ENCODE peak calls at places on chromosome 11, in ten cellular contexts. Y is prostate gland, I is AG09319, C is brain microvascular endothelial cell, H is fibroblast of lung, U is A549, K is OCI-LY7, O is GM23338, Q is lung, M is dorsolateral prefrontal cortex. S is an unnamed sample.

GRCh38 chr11:1103401-1104360 is 29.0 kb downstream of the MUC2 start:
- DNase-seq in Y (no peak), I (no peak), C (no peak), H (no peak), U (no peak), K (no peak), O (no peak), Q (no peak), M (no peak), S (no peak)

GRCh38 chr11:85088286-85088685 is 538.9 kb downstream of the DLG2 start:
- DNase-seq in Y (no peak), I (no peak), C (no peak), H (peak), U (no peak), K (no peak), O (no peak), Q (no peak), M (no peak), S (no peak)

GRCh38 chr11:14687943-14688627 is 44.5 kb downstream of the PDE3B start:
- DNase-seq in Y (no peak), I (no peak), C (no peak), H (peak), U (peak), K (no peak), O (no peak), Q (no peak), M (no peak), S (no peak)

GRCh38 chr11:133134561-133135173 is 397.6 kb downstream of the OPCML start:
- DNase-seq in Y (peak), I (no peak), C (peak), H (peak), U (peak), K (peak), O (peak), Q (peak), M (peak), S (peak)

GRCh38 chr11:4610258-4610935 is 2.4 kb upstream of the TRIM68 start:
- DNase-seq in Y (no peak), I (no peak), C (no peak), H (peak), U (no peak), K (peak), O (no peak), Q (no peak), M (no peak), S (no peak)

GRCh38 chr11:66491315-66491935 is 11.2 kb downstream of the DPP3 start:
- DNase-seq in Y (no peak), I (no peak), C (no peak), H (no peak), U (no peak), K (no peak), O (peak), Q (no peak), M (no peak), S (no peak)

GRCh38 chr11:116955949-116956348 is 118.5 kb upstream of the APOA1 start:
- DNase-seq in Y (no peak), I (no peak), C (no peak), H (no peak), U (no peak), K (no peak), O (peak), Q (no peak), M (no peak), S (no peak)

GRCh38 chr11:95305726-95306522 is 74.9 kb upstream of the SESN3 start:
- DNase-seq in Y (no peak), I (no peak), C (no peak), H (no peak), U (no peak), K (no peak), O (no peak), Q (no peak), M (no peak), S (no peak)

GRCh38 chr11:87473174-87473573 is 435.4 kb downstream of the TMEM135 start:
- DNase-seq in Y (no peak), I (no peak), C (peak), H (peak), U (no peak), K (no peak), O (no peak), Q (peak), M (peak), S (peak)

GRCh38 chr11:13051257-13051656 is 42.1 kb downstream of the RASSF10 start:
- DNase-seq in Y (no peak), I (no peak), C (no peak), H (no peak), U (peak), K (no peak), O (no peak), Q (no peak), M (no peak), S (no peak)

GRCh38 chr11:86486261-86487030 is 111.8 kb downstream of the CCDC81 start:
- DNase-seq in Y (no peak), I (no peak), C (no peak), H (no peak), U (no peak), K (no peak), O (no peak), Q (no peak), M (peak), S (no peak)

GRCh38 chr11:124801014-124801413 is 808 bp upstream of the MSANTD2 start:
- DNase-seq in Y (no peak), I (no peak), C (peak), H (peak), U (no peak), K (no peak), O (no peak), Q (no peak), M (no peak), S (peak)

GRCh38 chr11:61999141-61999975 is 31.9 kb upstream of the FTH1 start:
- DNase-seq in Y (no peak), I (no peak), C (no peak), H (peak), U (peak), K (no peak), O (no peak), Q (no peak), M (no peak), S (no peak)

GRCh38 chr11:2599561-2600189 is 100.1 kb downstream of the KCNQ1OT1 start:
- DNase-seq in Y (peak), I (no peak), C (no peak), H (no peak), U (no peak), K (no peak), O (no peak), Q (no peak), M (no peak), S (no peak)

GRCh38 chr11:13238879-13239514 is 38.6 kb upstream of the BMAL1 start:
- DNase-seq in Y (no peak), I (no peak), C (peak), H (peak), U (peak), K (peak), O (peak), Q (peak), M (no peak), S (no peak)

GRCh38 chr11:14499178-14499559 is 442 bp downstream of the COPB1 start:
- DNase-seq in Y (peak), I (no peak), C (no peak), H (peak), U (peak), K (peak), O (peak), Q (peak), M (no peak), S (no peak)

GRCh38 chr11:108117746-108118371 is 3.5 kb upstream of the ACAT1 start:
- DNase-seq in Y (no peak), I (peak), C (no peak), H (peak), U (peak), K (peak), O (peak), Q (no peak), M (no peak), S (peak)

GRCh38 chr11:95132956-95133355 is 43.3 kb downstream of the ENDOD1 start:
- DNase-seq in Y (no peak), I (no peak), C (no peak), H (no peak), U (no peak), K (no peak), O (no peak), Q (no peak), M (no peak), S (no peak)

GRCh38 chr11:84780689-84781293 is 846.4 kb downstream of the DLG2 start:
- DNase-seq in Y (no peak), I (no peak), C (peak), H (peak), U (peak), K (peak), O (peak), Q (no peak), M (no peak), S (peak)

GRCh38 chr11:12470236-12470635 is 92.9 kb downstream of the PARVA start:
- DNase-seq in Y (no peak), I (no peak), C (no peak), H (no peak), U (no peak), K (no peak), O (no peak), Q (no peak), M (no peak), S (no peak)

GRCh38 chr11:107785401-107785800 is 73.2 kb downstream of the SLC35F2 start:
- DNase-seq in Y (no peak), I (no peak), C (peak), H (peak), U (no peak), K (no peak), O (no peak), Q (no peak), M (no peak), S (no peak)

GRCh38 chr11:125425601-125426000 is 70.5 kb downstream of the FEZ1 start:
- DNase-seq in Y (no peak), I (no peak), C (no peak), H (no peak), U (no peak), K (no peak), O (no peak), Q (no peak), M (no peak), S (no peak)

GRCh38 chr11:45332486-45332934 is 46.4 kb upstream of the SYT13 start:
- DNase-seq in Y (no peak), I (no peak), C (peak), H (peak), U (peak), K (peak), O (peak), Q (no peak), M (no peak), S (peak)

GRCh38 chr11:121131656-121132055 is 30.6 kb downstream of the TECTA start:
- DNase-seq in Y (no peak), I (no peak), C (no peak), H (no peak), U (no peak), K (no peak), O (no peak), Q (no peak), M (no peak), S (no peak)

GRCh38 chr11:35555238-35555887 is 29.9 kb upstream of the PAMR1 start:
- DNase-seq in Y (no peak), I (no peak), C (no peak), H (peak), U (no peak), K (no peak), O (no peak), Q (no peak), M (no peak), S (no peak)

DNA sequence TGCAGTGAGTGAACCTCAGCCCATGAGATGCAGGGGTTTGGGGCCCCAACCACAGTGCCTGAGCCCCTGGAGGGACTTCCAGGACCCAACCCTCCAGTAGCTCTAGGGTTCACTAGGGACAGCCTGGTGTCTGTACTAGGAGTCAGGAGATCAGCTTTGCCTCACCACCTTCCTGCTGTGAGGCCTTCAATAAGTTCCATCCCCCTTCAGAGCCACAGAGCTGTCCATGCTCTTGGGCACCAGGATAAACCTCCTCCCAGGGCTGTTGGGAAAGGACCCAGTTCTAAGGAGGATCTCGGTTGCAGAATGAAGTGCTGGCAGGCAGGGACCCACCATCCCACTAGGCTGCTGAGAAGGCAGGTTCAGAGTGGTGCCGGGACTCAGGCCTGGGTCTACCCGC is 9.7 kb downstream of the ARHGEF17 start:
- DNase-seq in Y (no peak), I (no peak), C (no peak), H (no peak), U (no peak), K (no peak), O (no peak), Q (no peak), M (no peak), S (no peak)
- TF ChIP-seq CTCF in Y (no peak), I (no peak), C (no peak), H (no peak), U (no peak), K (no peak), O (no peak), Q (no peak), M (no peak), S (no peak)

DNA sequence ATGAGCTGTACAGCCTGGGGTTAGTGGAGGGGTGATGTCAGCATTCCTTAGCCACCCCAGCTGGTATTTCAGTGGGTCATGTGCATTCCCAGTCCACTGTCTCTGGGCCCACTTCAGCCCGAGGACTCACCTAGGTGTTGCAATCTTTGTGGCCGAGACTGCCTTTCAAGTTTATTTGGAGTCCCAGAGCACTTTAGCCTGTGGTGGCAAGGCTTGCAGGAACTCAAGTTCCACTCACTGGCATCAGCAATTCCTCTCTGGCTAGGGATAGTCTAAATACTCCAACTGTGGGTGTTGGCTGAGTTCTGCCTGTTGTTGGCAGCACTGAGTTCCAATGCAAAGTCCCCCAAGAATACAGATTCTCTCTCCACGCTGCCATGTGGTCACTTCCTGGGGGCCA is 191.6 kb upstream of the PGR start:
- DNase-seq in Y (no peak), I (no peak), C (no peak), H (no peak), U (no peak), K (no peak), O (peak), Q (peak), M (no peak), S (no peak)
- TF ChIP-seq CTCF in Y (no peak), I (no peak), C (no peak), H (no peak), U (no peak), K (no peak), O (peak), Q (no peak), M (no peak), S (no peak)

GRCh38 chr11:68355471-68355870 is 43.1 kb downstream of the LRP5 start:
- DNase-seq in Y (no peak), I (no peak), C (no peak), H (no peak), U (no peak), K (no peak), O (no peak), Q (no peak), M (no peak), S (no peak)

GRCh38 chr11:68361702-68362101 is 49.3 kb downstream of the LRP5 start:
- DNase-seq in Y (no peak), I (no peak), C (no peak), H (no peak), U (peak), K (no peak), O (no peak), Q (no peak), M (no peak), S (no peak)

GRCh38 chr11:68354181-68354872 is 41.9 kb downstream of the LRP5 start:
- DNase-seq in Y (peak), I (peak), C (peak), H (peak), U (peak), K (no peak), O (peak), Q (peak), M (no peak), S (peak)

GRCh38 chr11:68357568-68357967 is 45.2 kb downstream of the LRP5 start:
- DNase-seq in Y (no peak), I (no peak), C (no peak), H (no peak), U (no peak), K (no peak), O (no peak), Q (no peak), M (no peak), S (no peak)

DNA sequence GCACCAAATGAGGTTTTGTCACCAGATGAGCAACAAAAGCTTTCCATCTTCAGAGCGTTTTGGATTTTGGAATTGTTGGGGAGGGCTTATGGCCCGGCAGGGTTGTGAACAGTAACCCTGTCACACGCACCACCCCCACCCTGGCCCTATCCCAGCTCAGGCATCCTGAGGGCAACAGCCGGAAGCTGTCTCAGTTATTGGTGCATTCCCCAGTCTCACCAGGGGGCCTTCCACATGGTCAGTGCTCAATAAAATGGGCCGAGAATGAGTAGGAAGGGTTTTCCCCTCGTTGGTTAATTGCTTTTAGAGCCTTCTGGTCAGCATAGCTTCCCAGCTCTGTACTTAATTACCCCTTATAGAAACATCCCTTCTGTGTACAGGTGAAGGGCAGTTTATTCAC is 46.0 kb downstream of the LRP5 start:
- DNase-seq in Y (no peak), I (no peak), C (no peak), H (no peak), U (no peak), K (no peak), O (no peak), Q (no peak), M (no peak), S (no peak)
- TF ChIP-seq CTCF in Y (no peak), I (no peak), C (no peak), H (no peak), U (no peak), K (no peak), O (no peak), Q (no peak), M (no peak), S (no peak)

GRCh38 chr11:129938764-129939163 is 43.4 kb upstream of the NFRKB start:
- DNase-seq in Y (no peak), I (no peak), C (no peak), H (no peak), U (no peak), K (no peak), O (no peak), Q (no peak), M (no peak), S (no peak)

GRCh38 chr11:129935723-129936122 is 40.3 kb upstream of the NFRKB start:
- DNase-seq in Y (no peak), I (no peak), C (no peak), H (no peak), U (no peak), K (no peak), O (peak), Q (no peak), M (no peak), S (no peak)

GRCh38 chr11:129933866-129934265 is 38.5 kb upstream of the NFRKB start:
- DNase-seq in Y (no peak), I (no peak), C (no peak), H (no peak), U (no peak), K (no peak), O (no peak), Q (no peak), M (no peak), S (no peak)

GRCh38 chr11:129939510-129939909 is 44.1 kb upstream of the NFRKB start:
- DNase-seq in Y (no peak), I (no peak), C (no peak), H (no peak), U (no peak), K (peak), O (no peak), Q (no peak), M (no peak), S (no peak)

DNA sequence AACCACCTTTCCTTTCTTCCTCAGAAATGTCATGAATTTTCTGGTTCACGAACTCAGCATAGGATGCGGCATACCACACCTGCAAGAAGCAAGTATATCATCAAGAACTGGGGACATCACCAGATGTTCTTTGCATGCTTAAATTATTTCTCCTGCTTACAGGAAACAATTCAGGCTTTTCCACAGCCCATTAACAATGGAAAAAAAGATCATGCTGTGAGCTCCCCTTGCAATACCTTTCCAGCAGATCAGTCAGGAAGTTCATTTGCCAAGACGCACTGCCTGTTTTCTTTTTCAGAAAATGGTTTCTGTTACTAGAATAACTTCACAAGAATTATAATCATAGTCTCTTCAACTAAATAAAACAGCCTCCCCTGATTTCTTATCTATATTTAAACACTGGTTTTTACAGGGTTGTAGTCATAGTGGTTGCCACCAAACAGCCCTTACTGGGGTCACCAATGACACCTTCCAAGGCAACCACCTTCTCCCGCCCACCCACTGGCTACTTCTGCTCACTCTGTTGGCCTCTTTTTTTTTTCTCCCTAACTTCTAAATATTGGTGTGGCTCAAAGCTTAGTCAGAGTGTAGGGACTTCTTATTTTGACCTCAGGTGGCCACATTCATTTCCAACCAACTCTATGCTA is 42.3 kb upstream of the NFRKB start:
- DNase-seq in Y (no peak), I (no peak), C (no peak), H (no peak), U (no peak), K (peak), O (peak), Q (no peak), M (no peak), S (peak)
- TF ChIP-seq CTCF in Y (no peak), I (no peak), C (no peak), H (no peak), U (no peak), K (no peak), O (no peak), Q (no peak), M (no peak), S (no peak)

GRCh38 chr11:75721852-75722668 is 4.4 kb downstream of the MOGAT2 start:
- DNase-seq in Y (no peak), I (no peak), C (no peak), H (no peak), U (no peak), K (no peak), O (no peak), Q (no peak), M (no peak), S (no peak)
- TF ChIP-seq CTCF in Y (no peak), I (no peak), C (no peak), H (no peak), U (no peak), K (no peak), O (no peak), Q (no peak), M (no peak), S (no peak)

DNA sequence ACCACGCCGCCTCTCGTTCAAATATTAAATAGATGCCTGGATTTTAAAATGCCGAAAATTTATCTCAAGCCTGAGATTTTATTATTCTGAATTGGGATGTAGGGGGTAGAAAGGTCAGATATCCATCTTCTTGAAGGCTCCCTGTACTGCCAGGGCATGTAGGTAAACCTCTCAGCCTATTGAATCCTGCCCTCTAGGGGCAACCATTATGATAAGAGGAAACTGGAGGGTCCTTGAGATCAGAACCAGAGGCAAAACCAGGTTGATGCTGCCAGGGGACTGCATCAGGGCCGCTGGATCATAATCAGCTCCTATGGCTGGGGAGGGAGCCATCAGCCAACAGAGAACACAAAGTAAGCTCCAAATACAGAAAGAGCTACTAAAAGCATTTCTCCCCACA is 92.4 kb downstream of the KCNC1 start:
- DNase-seq in Y (no peak), I (no peak), C (no peak), H (no peak), U (peak), K (no peak), O (peak), Q (no peak), M (no peak), S (no peak)
- TF ChIP-seq CTCF in Y (no peak), I (no peak), C (peak), H (no peak), U (peak), K (peak), O (peak), Q (no peak), M (no peak), S (peak)

GRCh38 chr11:16881074-16881709 is 133.0 kb downstream of the PLEKHA7 start:
- DNase-seq in Y (peak), I (no peak), C (peak), H (peak), U (no peak), K (no peak), O (peak), Q (peak), M (peak), S (peak)
- TF ChIP-seq CTCF in Y (peak), I (no peak), C (peak), H (peak), U (no peak), K (no peak), O (peak), Q (no peak), M (no peak), S (peak)

GRCh38 chr11:74701351-74701750 is 29.9 kb downstream of the CHRDL2 start:
- DNase-seq in Y (no peak), I (no peak), C (no peak), H (no peak), U (peak), K (peak), O (peak), Q (no peak), M (no peak), S (no peak)
- TF ChIP-seq CTCF in Y (no peak), I (no peak), C (peak), H (peak), U (peak), K (peak), O (peak), Q (no peak), M (no peak), S (peak)

S was measured in astrocyte of the cerebellum.